ENCODE peak calls at places on chromosomes 2 and 18, in ten cellular contexts. One of them, this sample, is unnamed. For H3K4me1, the result is how much of the 10 kb centered on the place peaks cover.

GRCh38 chr2:134609924-134610498 is 108.8 kb downstream of the TMEM163 start:
- DNase-seq in left ventricle myocardium inferior: no peak
- DNase-seq in aorta: no peak
- DNase-seq in upper lobe of right lung: no peak
- DNase-seq in A549: no peak
- DNase-seq in CD4-positive, CD25-positive, alpha-beta regulatory T cell: no peak
- DNase-seq in upper lobe of left lung: no peak
- DNase-seq in GM23248: no peak
- DNase-seq in fibroblast of lung: no peak
- DNase-seq in lower lobe of right lung: no peak
- DNase-seq in this sample: peak

GRCh38 chr2:37340637-37341036 is 3.8 kb upstream of the QPCT start:
- DNase-seq in fibroblast of lung: no peak
- DNase-seq in upper lobe of left lung: no peak
- DNase-seq in CD4-positive, CD25-positive, alpha-beta regulatory T cell: no peak
- DNase-seq in A549: no peak
- DNase-seq in left ventricle myocardium inferior: no peak
- DNase-seq in GM23248: no peak
- DNase-seq in lower lobe of right lung: no peak
- DNase-seq in upper lobe of right lung: no peak
- DNase-seq in aorta: no peak
- DNase-seq in this sample: no peak

GRCh38 chr18:59002974-59003594 is 136.6 kb upstream of the SEC11C start:
- DNase-seq in CD4-positive, CD25-positive, alpha-beta regulatory T cell: no peak
- DNase-seq in upper lobe of left lung: no peak
- DNase-seq in lower lobe of right lung: no peak
- DNase-seq in fibroblast of lung: no peak
- DNase-seq in aorta: no peak
- DNase-seq in GM23248: no peak
- DNase-seq in A549: peak
- DNase-seq in upper lobe of right lung: no peak
- DNase-seq in left ventricle myocardium inferior: no peak
- DNase-seq in this sample: no peak

GRCh38 chr18:52394602-52395001 is 54.6 kb downstream of the DCC start:
- DNase-seq in upper lobe of right lung: no peak
- DNase-seq in CD4-positive, CD25-positive, alpha-beta regulatory T cell: no peak
- DNase-seq in GM23248: no peak
- DNase-seq in upper lobe of left lung: no peak
- DNase-seq in fibroblast of lung: no peak
- DNase-seq in left ventricle myocardium inferior: no peak
- DNase-seq in aorta: no peak
- DNase-seq in A549: no peak
- DNase-seq in lower lobe of right lung: no peak
- DNase-seq in this sample: no peak

GRCh38 chr2:83969085-83969484 is 490.0 kb downstream of the SUCLG1 start:
- DNase-seq in upper lobe of right lung: no peak
- DNase-seq in GM23248: no peak
- DNase-seq in lower lobe of right lung: no peak
- DNase-seq in CD4-positive, CD25-positive, alpha-beta regulatory T cell: no peak
- DNase-seq in upper lobe of left lung: no peak
- DNase-seq in fibroblast of lung: no peak
- DNase-seq in left ventricle myocardium inferior: no peak
- DNase-seq in aorta: no peak
- DNase-seq in A549: no peak
- DNase-seq in this sample: no peak

GRCh38 chr2:182951948-182952663 is 85.7 kb upstream of the FRZB start:
- DNase-seq in upper lobe of right lung: no peak
- DNase-seq in GM23248: no peak
- DNase-seq in fibroblast of lung: no peak
- DNase-seq in left ventricle myocardium inferior: no peak
- DNase-seq in upper lobe of left lung: no peak
- DNase-seq in aorta: no peak
- DNase-seq in lower lobe of right lung: no peak
- DNase-seq in CD4-positive, CD25-positive, alpha-beta regulatory T cell: peak
- DNase-seq in A549: no peak
- DNase-seq in this sample: no peak

GRCh38 chr2:195363496-195363895 is 293.5 kb upstream of the SLC39A10 start:
- DNase-seq in fibroblast of lung: peak
- DNase-seq in CD4-positive, CD25-positive, alpha-beta regulatory T cell: no peak
- DNase-seq in GM23248: peak
- DNase-seq in left ventricle myocardium inferior: no peak
- DNase-seq in aorta: no peak
- DNase-seq in upper lobe of left lung: no peak
- DNase-seq in lower lobe of right lung: no peak
- DNase-seq in upper lobe of right lung: no peak
- DNase-seq in A549: no peak
- DNase-seq in this sample: no peak

GRCh38 chr2:97005353-97005752 is 19.0 kb upstream of the FAM178B start:
- DNase-seq in fibroblast of lung: peak
- DNase-seq in CD4-positive, CD25-positive, alpha-beta regulatory T cell: peak
- DNase-seq in left ventricle myocardium inferior: no peak
- DNase-seq in lower lobe of right lung: no peak
- DNase-seq in upper lobe of right lung: no peak
- DNase-seq in aorta: no peak
- DNase-seq in GM23248: peak
- DNase-seq in upper lobe of left lung: no peak
- DNase-seq in A549: peak
- DNase-seq in this sample: peak

DNA sequence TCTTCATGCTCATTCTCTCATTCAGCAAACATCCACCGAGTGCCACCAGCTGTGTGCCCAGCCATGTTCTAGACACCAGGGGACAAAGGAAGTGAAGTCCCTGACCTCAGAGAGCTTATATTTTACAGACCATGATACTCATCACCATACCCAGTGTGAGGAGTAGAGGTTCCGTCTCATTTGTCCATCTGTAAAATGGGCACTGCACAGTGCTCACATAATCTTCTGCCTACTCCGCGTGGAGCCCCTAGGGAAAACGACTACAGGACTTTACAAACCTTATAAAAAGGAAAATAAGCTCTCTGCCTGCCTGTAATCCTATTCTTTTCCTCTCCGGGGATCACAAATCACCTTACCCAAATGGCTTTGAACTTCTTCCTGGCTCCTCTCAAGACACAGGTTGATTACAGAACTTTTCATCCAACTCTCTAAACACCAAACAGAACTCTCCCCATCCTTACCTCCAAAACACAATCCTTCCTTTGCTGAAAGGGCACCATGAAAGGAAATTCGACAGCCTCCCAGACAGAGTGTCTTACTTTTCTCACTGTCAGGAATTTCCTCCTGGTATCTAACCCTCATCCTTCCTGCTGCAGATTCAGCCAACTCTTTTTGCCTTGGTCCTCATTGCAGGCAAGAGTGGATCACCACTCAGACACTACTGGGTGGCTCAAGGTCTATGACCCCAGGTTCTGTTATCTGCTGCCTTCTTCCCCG is 99.5 kb downstream of the TNS1 start:
- DNase-seq in upper lobe of left lung: no peak
- DNase-seq in upper lobe of right lung: no peak
- DNase-seq in fibroblast of lung: no peak
- DNase-seq in aorta: no peak
- DNase-seq in lower lobe of right lung: no peak
- DNase-seq in left ventricle myocardium inferior: no peak
- DNase-seq in GM23248: no peak
- DNase-seq in CD4-positive, CD25-positive, alpha-beta regulatory T cell: no peak
- DNase-seq in A549: no peak
- DNase-seq in this sample: no peak
- H3K4me1 ChIP-seq in upper lobe of left lung: half or more
- H3K4me1 ChIP-seq in upper lobe of right lung: half or more
- H3K4me1 ChIP-seq in fibroblast of lung: under half
- H3K4me1 ChIP-seq in aorta: under half
- H3K4me1 ChIP-seq in lower lobe of right lung: half or more
- H3K4me1 ChIP-seq in left ventricle myocardium inferior: half or more
- H3K4me1 ChIP-seq in GM23248: under half
- H3K4me1 ChIP-seq in CD4-positive, CD25-positive, alpha-beta regulatory T cell: under half
- H3K4me1 ChIP-seq in A549: half or more
- H3K4me1 ChIP-seq in this sample: under half

DNA sequence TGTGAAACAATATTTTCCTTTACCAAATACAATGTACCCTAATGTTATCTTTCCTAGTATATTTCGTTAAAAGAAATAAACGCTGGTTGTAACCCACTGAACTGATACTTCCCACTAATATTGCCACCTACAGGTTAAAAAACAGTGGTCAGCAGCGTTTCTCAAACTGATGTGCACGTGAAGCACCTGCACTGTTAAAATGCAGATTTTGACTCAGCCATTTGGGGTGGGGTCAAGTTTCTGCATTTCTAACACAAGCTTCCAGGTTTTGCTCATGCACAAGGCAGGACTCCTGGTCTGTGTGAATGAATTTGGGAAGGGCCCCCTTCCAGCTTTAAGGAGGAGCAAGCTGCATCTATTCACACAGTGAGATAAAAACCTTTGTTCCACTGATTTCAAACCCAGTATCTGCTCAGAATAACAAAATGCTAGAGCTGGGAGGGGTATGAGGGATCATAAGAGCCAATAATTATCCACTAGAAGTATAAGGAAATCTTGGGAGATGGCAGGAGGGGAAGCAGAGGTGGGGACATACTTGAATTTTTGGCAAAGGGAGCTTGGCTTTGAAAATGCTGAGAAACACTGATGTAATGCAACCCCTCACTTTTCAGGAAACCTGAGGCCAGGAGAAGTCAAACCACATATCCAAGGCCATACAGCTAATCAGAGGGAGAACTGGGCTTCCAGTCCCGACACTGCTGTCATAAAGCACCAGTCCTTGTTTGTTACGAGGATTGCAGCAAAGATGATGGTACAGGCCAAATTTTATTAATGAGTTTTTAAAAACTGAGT is 116.2 kb downstream of the RBMS1 start:
- DNase-seq in A549: no peak
- DNase-seq in upper lobe of left lung: no peak
- DNase-seq in aorta: no peak
- DNase-seq in GM23248: no peak
- DNase-seq in upper lobe of right lung: no peak
- DNase-seq in left ventricle myocardium inferior: no peak
- DNase-seq in fibroblast of lung: peak
- DNase-seq in CD4-positive, CD25-positive, alpha-beta regulatory T cell: no peak
- DNase-seq in lower lobe of right lung: no peak
- DNase-seq in this sample: peak
- H3K4me1 ChIP-seq in A549: half or more
- H3K4me1 ChIP-seq in upper lobe of left lung: half or more
- H3K4me1 ChIP-seq in aorta: under half
- H3K4me1 ChIP-seq in GM23248: half or more
- H3K4me1 ChIP-seq in upper lobe of right lung: half or more
- H3K4me1 ChIP-seq in left ventricle myocardium inferior: half or more
- H3K4me1 ChIP-seq in fibroblast of lung: under half
- H3K4me1 ChIP-seq in CD4-positive, CD25-positive, alpha-beta regulatory T cell: under half
- H3K4me1 ChIP-seq in lower lobe of right lung: half or more
- H3K4me1 ChIP-seq in this sample: half or more

DNA sequence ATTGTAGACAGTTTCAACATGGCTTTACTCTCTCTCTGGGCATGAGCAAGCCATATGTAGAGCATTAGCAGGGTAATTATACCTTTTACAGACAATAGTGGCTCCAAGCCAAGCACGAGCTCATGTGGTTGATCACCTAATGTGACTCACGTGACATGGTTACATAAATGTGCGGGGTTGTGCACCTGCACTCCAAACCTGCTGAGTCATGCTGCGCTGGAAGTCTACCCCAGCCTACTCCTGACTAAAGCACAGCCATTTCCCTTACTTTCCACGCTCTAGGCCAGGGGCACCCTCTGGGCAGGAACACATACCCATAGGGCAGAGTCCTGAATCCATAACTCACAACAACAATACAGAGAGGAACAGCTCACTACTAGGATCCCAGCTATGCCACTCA is 232.8 kb downstream of the MBD5 start:
- DNase-seq in upper lobe of right lung: no peak
- DNase-seq in fibroblast of lung: peak
- DNase-seq in upper lobe of left lung: no peak
- DNase-seq in CD4-positive, CD25-positive, alpha-beta regulatory T cell: peak
- DNase-seq in aorta: no peak
- DNase-seq in A549: no peak
- DNase-seq in left ventricle myocardium inferior: no peak
- DNase-seq in lower lobe of right lung: no peak
- DNase-seq in GM23248: no peak
- DNase-seq in this sample: no peak
- H3K4me1 ChIP-seq in upper lobe of right lung: under half
- H3K4me1 ChIP-seq in fibroblast of lung: under half
- H3K4me1 ChIP-seq in upper lobe of left lung: under half
- H3K4me1 ChIP-seq in CD4-positive, CD25-positive, alpha-beta regulatory T cell: under half
- H3K4me1 ChIP-seq in aorta: under half
- H3K4me1 ChIP-seq in A549: under half
- H3K4me1 ChIP-seq in left ventricle myocardium inferior: under half
- H3K4me1 ChIP-seq in lower lobe of right lung: under half
- H3K4me1 ChIP-seq in GM23248: under half
- H3K4me1 ChIP-seq in this sample: under half

GRCh38 chr18:10421859-10422258 is 32.6 kb upstream of the APCDD1 start:
- DNase-seq in aorta: no peak
- DNase-seq in upper lobe of right lung: no peak
- DNase-seq in upper lobe of left lung: no peak
- DNase-seq in CD4-positive, CD25-positive, alpha-beta regulatory T cell: no peak
- DNase-seq in GM23248: peak
- DNase-seq in fibroblast of lung: peak
- DNase-seq in lower lobe of right lung: no peak
- DNase-seq in A549: no peak
- DNase-seq in left ventricle myocardium inferior: no peak
- DNase-seq in this sample: peak

GRCh38 chr18:10419420-10420103 is 34.9 kb upstream of the APCDD1 start:
- DNase-seq in fibroblast of lung: peak
- DNase-seq in GM23248: peak
- DNase-seq in upper lobe of right lung: no peak
- DNase-seq in lower lobe of right lung: no peak
- DNase-seq in A549: no peak
- DNase-seq in CD4-positive, CD25-positive, alpha-beta regulatory T cell: no peak
- DNase-seq in aorta: no peak
- DNase-seq in left ventricle myocardium inferior: no peak
- DNase-seq in upper lobe of left lung: no peak
- DNase-seq in this sample: peak

GRCh38 chr18:10420561-10421352 is 33.7 kb upstream of the APCDD1 start:
- DNase-seq in lower lobe of right lung: no peak
- DNase-seq in GM23248: peak
- DNase-seq in upper lobe of left lung: no peak
- DNase-seq in aorta: no peak
- DNase-seq in left ventricle myocardium inferior: no peak
- DNase-seq in fibroblast of lung: peak
- DNase-seq in A549: no peak
- DNase-seq in upper lobe of right lung: no peak
- DNase-seq in CD4-positive, CD25-positive, alpha-beta regulatory T cell: no peak
- DNase-seq in this sample: no peak

GRCh38 chr18:10424576-10425314 is 29.7 kb upstream of the APCDD1 start:
- DNase-seq in upper lobe of left lung: no peak
- DNase-seq in left ventricle myocardium inferior: peak
- DNase-seq in upper lobe of right lung: no peak
- DNase-seq in aorta: no peak
- DNase-seq in CD4-positive, CD25-positive, alpha-beta regulatory T cell: no peak
- DNase-seq in fibroblast of lung: peak
- DNase-seq in GM23248: peak
- DNase-seq in lower lobe of right lung: no peak
- DNase-seq in A549: no peak
- DNase-seq in this sample: peak

DNA sequence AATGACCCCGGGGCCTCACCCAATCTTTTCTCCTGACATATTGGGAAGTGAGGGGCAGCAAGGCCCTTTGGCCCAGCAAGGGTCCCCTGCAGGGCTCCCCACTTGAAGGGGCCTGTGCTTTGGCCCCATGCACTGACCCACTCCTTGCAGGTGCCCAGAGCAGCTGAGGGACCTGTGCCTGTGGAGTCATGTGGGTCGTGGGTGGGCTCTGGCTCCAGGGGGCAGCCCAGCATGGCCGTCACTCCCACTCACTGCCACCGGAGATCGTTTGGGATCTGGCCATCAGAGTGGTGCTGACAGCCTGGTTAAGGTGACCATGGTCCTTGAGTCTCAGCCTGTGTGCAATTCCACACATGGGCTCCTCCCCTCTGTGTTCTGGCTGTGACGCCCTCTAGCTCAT is 31.7 kb upstream of the APCDD1 start:
- DNase-seq in fibroblast of lung: no peak
- DNase-seq in left ventricle myocardium inferior: no peak
- DNase-seq in upper lobe of left lung: peak
- DNase-seq in GM23248: no peak
- DNase-seq in CD4-positive, CD25-positive, alpha-beta regulatory T cell: no peak
- DNase-seq in lower lobe of right lung: no peak
- DNase-seq in upper lobe of right lung: no peak
- DNase-seq in aorta: no peak
- DNase-seq in A549: no peak
- DNase-seq in this sample: no peak
- H3K4me1 ChIP-seq in fibroblast of lung: under half
- H3K4me1 ChIP-seq in left ventricle myocardium inferior: under half
- H3K4me1 ChIP-seq in upper lobe of left lung: under half
- H3K4me1 ChIP-seq in GM23248: under half
- H3K4me1 ChIP-seq in CD4-positive, CD25-positive, alpha-beta regulatory T cell: under half
- H3K4me1 ChIP-seq in lower lobe of right lung: under half
- H3K4me1 ChIP-seq in upper lobe of right lung: under half
- H3K4me1 ChIP-seq in aorta: under half
- H3K4me1 ChIP-seq in A549: under half
- H3K4me1 ChIP-seq in this sample: under half

This sample was measured in cardiac muscle cell.